ENCODE peak calls at places on chromosomes 11 and 22, in four cellular contexts. Y is fibroblast of the conjunctiva, V is mucosa of gallbladder, C is DMS 273 treated with DMSO at 0.1 percent for 48 hours. T is an unnamed sample.

GRCh38 chr11:134527382-134528243 is 115.6 kb upstream of the B3GAT1 start:
- DNase-seq in V (no peak), Y (no peak), C (no peak), T (no peak)

GRCh38 chr11:43523632-43524031 is 156.9 kb upstream of the HSD17B12 start:
- DNase-seq in V (no peak), C (no peak), Y (no peak), T (no peak)

GRCh38 chr11:70164705-70165104 is 38.4 kb upstream of the FADD start:
- DNase-seq in C (no peak), Y (no peak), V (no peak), T (no peak)

GRCh38 chr11:5689551-5689983 is at the start of gene TRIM22:
- DNase-seq in Y (peak; percentile 31), C (no peak), V (peak; percentile 40), T (peak; percentile 63)

GRCh38 chr11:120063686-120064340 is 74.1 kb downstream of the TRIM29 start:
- DNase-seq in C (no peak), V (no peak), Y (no peak), T (no peak)

GRCh38 chr11:1557904-1558831 is 13.9 kb downstream of the DUSP8 start:
- DNase-seq in Y (peak; percentile 24), C (no peak), V (peak; percentile 70), T (peak; percentile 25)

GRCh38 chr11:96146765-96147164 is 196.2 kb downstream of the MAML2 start:
- DNase-seq in V (no peak), C (no peak), Y (no peak), T (no peak)

GRCh38 chr11:119368121-119369034 is 13.1 kb downstream of the USP2 start:
- DNase-seq in Y (peak; percentile 75), C (peak; percentile 87), V (peak; percentile 84), T (no peak)

GRCh38 chr11:69635804-69636511 is 5.0 kb upstream of the CCND1 start:
- DNase-seq in V (no peak), Y (no peak), C (no peak), T (no peak)

GRCh38 chr11:20275987-20276660 is 87.4 kb upstream of the HTATIP2 start:
- DNase-seq in C (no peak), V (no peak), Y (no peak), T (no peak)

GRCh38 chr11:105109855-105110750 is 29.5 kb downstream of the CARD18 start:
- DNase-seq in V (no peak), C (no peak), Y (no peak), T (no peak)

GRCh38 chr11:117898059-117898458 is 21.6 kb upstream of the FXYD6 start:
- DNase-seq in Y (no peak), C (no peak), V (no peak), T (no peak)

GRCh38 chr11:86069408-86070086 is 663 bp upstream of the PICALM start:
- DNase-seq in C (peak; percentile 46), V (peak; percentile 49), Y (peak; percentile 80), T (peak; percentile 88)

GRCh38 chr11:43517518-43517917 is 158.8 kb downstream of the TTC17 start:
- DNase-seq in Y (no peak), V (no peak), C (no peak), T (no peak)

GRCh38 chr11:60792521-60792920 is 7.4 kb downstream of the MS4A10 start:
- DNase-seq in Y (no peak), C (no peak), V (no peak), T (no peak)

GRCh38 chr22:26170795-26171194 is 1.5 kb downstream of the SEZ6L start:
- DNase-seq in V (no peak), Y (no peak), C (no peak), T (no peak)